ENCODE peak calls at places on chromosome 16, in seven cellular contexts. Y, E, K, C, T, I and V are unnamed samples.
A peak's percentile ranks its signal among the peaks of the same experiment; 100 is the strongest.

GRCh38 chr16:54693864-54694263 is 236.8 kb upstream of the IRX5 start:
- DNase-seq in T (no peak), Y (no peak), E (no peak), K (no peak), I (no peak), C (no peak), V (no peak)

GRCh38 chr16:9123871-9124270 is 32.4 kb downstream of the HAPSTR1 start:
- DNase-seq in E (no peak), T (peak; percentile 82), C (peak; percentile 54), K (no peak), I (no peak), Y (no peak), V (no peak)

GRCh38 chr16:12573730-12574383 is 229.8 kb downstream of the CPPED1 start:
- DNase-seq in T (peak; percentile 61), Y (peak; percentile 70), K (peak; percentile 82), C (peak; percentile 52), I (peak; percentile 79), E (peak; percentile 84), V (peak; percentile 66)

GRCh38 chr16:337975-338575 is 14.4 kb downstream of the AXIN1 start:
- DNase-seq in I (no peak), K (no peak), E (no peak), C (no peak), Y (peak; percentile 1), T (no peak), V (no peak)

GRCh38 chr16:55324491-55325447 is 766 bp downstream of the IRX6 start:
- DNase-seq in Y (peak; percentile 56), E (no peak), I (peak; percentile 49), T (no peak), K (peak; percentile 68), C (no peak), V (no peak)

GRCh38 chr16:76228546-76229146 is 48.6 kb upstream of the CNTNAP4 start:
- DNase-seq in Y (no peak), T (peak; percentile 7), E (no peak), I (no peak), C (no peak), K (no peak), V (no peak)

GRCh38 chr16:46928811-46929210 is 44.6 kb downstream of the GPT2 start:
- DNase-seq in E (no peak), I (no peak), K (no peak), C (no peak), T (no peak), Y (no peak), V (no peak)

GRCh38 chr16:51565149-51565548 is 414.1 kb upstream of the SALL1 start:
- DNase-seq in I (no peak), C (no peak), K (no peak), Y (no peak), T (no peak), E (no peak), V (no peak)

GRCh38 chr16:20851601-20852000 is 45.3 kb downstream of the REXO5 start:
- DNase-seq in C (peak; percentile 28), T (peak; percentile 81), Y (no peak), I (no peak), E (peak; percentile 75), K (no peak), V (no peak)

GRCh38 chr16:66337434-66338188 is 28.9 kb upstream of the CDH5 start:
- DNase-seq in Y (no peak), I (no peak), E (no peak), C (no peak), K (no peak), T (no peak), V (no peak)

GRCh38 chr16:66332599-66332998 is 33.9 kb upstream of the CDH5 start:
- DNase-seq in Y (no peak), I (no peak), C (no peak), K (no peak), T (no peak), E (no peak), V (no peak)

GRCh38 chr16:66334856-66335255 is 31.6 kb upstream of the CDH5 start:
- DNase-seq in C (no peak), T (no peak), K (no peak), E (no peak), I (no peak), Y (no peak), V (no peak)

GRCh38 chr16:66335704-66336329 is 30.7 kb upstream of the CDH5 start:
- DNase-seq in I (no peak), Y (no peak), E (peak; percentile 44), C (no peak), T (no peak), K (no peak), V (no peak)
- TF ChIP-seq EZH2phosphoT487 in I (no peak), Y (no peak), E (no peak), C (no peak), T (no peak), K (no peak), V (no peak)

DNA sequence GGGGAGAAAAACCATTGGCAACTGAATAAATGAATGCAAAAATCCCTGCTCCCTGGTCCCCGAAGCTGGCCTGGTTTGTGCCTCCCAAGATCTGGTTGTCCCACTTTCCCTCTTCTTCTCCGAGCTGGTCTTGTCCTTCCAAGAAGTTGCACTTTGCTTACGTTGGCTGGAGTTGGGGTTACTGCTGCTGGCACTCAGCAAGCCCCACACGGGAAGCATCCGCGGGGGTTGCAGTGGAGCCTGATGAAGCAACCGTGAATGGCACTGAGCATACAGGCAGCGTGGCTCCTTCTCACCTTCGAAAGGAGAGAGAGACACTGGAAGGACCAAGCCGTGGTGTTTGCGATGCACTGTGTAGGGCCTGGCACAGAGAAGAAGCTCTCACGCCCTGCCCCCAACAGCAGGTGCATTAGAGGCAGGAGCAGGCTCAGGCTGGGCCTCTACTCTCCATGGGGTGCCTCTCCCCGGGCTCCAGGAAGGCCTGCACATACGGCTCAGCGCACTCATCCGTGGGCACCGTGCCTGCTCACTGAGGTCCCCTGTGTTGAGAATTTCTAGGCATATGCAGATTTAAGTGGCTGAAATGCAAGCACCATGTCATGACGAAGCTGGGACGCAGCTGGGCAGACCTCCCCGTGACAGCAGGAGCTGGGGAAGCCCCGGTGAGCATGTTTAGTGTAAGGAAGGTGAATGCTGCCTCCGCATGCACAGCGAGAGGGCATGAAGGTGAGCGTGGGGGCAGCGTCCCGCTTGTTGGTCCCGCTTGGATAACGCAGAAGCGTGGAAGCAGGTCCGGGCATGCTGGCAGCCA is 12.1 kb downstream of the CA5A start:
- DNase-seq in Y (no peak), C (no peak), E (no peak), T (no peak), K (no peak), I (no peak), V (no peak)
- TF ChIP-seq EZH2phosphoT487 in Y (no peak), C (no peak), E (no peak), T (no peak), K (no peak), I (no peak), V (no peak)

GRCh38 chr16:16031401-16031800 is 82.0 kb downstream of the ABCC1 start:
- DNase-seq in Y (no peak), C (no peak), I (no peak), T (no peak), K (no peak), E (no peak), V (no peak)

GRCh38 chr16:16036359-16036792 is 87.0 kb downstream of the ABCC1 start:
- DNase-seq in C (no peak), E (no peak), K (no peak), I (no peak), T (no peak), Y (peak; percentile 31), V (no peak)

GRCh38 chr16:16032271-16032979 is 83.0 kb downstream of the ABCC1 start:
- DNase-seq in T (no peak), Y (no peak), K (no peak), E (no peak), I (no peak), C (no peak), V (no peak)

GRCh38 chr16:16030449-16030848 is 81.0 kb downstream of the ABCC1 start:
- DNase-seq in K (no peak), I (no peak), E (no peak), C (no peak), T (no peak), Y (no peak), V (no peak)

DNA sequence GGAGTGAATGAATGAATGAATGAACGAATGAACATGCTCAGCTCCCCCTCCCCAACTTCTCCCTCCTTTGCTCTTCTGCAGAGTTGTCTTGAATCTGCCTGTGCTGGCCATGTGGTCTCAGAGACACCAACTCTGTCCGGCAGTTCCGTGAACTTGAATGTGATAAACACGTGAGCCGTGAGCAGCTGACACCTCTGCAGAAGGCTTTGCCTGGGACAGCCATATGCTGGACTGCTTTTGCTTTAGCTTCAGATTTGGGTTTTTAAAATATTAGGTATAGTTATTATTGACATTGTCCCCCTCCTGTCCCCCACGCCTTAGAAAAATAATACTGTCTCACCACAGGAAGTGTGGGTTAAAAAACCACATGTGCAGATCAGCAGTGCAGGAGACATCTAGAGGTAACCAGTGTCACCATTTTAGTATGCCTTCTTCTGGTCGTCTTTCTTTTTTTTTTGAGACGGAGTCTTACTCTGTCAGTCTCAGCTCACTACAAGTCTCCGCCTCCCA is 83.8 kb downstream of the ABCC1 start:
- DNase-seq in T (no peak), K (no peak), I (no peak), E (no peak), C (no peak), Y (no peak), V (peak; percentile 34)
- TF ChIP-seq EZH2phosphoT487 in T (no peak), K (no peak), I (no peak), E (no peak), C (no peak), Y (no peak), V (no peak)

DNA sequence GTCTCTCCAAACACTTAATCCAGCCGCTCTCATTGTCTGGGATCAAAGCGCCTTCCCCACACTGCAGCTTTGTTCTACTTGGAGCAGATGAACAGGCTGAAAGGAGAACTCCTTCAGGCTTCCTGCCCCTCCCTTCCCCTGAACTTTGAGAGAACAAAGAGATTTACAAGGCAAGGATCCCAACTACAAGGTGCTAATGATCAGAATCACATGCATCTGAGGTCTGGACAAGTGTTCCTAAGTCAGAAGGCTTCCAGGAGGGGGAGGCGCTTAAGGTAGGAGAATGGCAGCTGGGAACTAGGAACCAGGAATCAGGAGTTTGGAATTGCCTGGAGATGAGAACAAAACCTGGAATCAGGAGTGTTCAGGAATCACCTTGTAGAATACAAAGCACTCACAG is 606.3 kb upstream of the CDH11 start:
- DNase-seq in E (peak; percentile 6), T (no peak), Y (peak; percentile 90), C (no peak), I (peak; percentile 51), K (no peak), V (no peak)
- TF ChIP-seq EZH2phosphoT487 in E (no peak), T (no peak), Y (no peak), C (no peak), I (no peak), K (no peak), V (no peak)

GRCh38 chr16:29107299-29107698 is 122.4 kb downstream of the LAT start:
- DNase-seq in I (peak; percentile 68), C (no peak), T (peak; percentile 20), K (no peak), Y (peak; percentile 40), E (peak; percentile 39), V (no peak)
- TF ChIP-seq EZH2phosphoT487 in I (no peak), C (no peak), T (no peak), K (no peak), Y (no peak), E (no peak), V (no peak)

DNA sequence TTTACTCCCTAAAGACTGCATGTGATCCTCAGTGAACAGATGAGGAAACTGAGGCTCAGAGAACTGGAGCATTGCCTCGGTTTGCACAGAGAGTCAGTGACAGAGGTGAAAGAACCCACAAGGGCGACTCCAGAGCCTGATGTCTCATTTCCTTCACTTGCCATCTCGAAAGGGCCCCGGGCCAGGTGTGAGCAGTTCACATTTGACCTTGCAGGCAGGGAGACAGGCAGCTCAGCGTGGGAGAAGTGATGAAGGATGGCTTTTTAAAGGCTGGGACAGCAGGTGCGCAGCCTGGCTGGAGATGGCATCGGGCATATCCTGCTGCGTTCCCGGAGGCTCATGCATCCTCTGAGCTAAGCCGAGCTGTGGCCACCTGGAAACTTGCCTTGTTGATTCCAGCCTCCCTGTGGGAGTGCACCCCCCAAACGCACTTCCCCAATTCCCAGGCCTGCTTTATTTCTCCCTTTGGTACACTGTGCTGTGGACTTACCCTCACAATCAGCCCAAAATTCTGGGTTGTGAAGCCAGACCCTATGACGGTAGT is 753.1 kb upstream of the EEF2KMT start:
- DNase-seq in K (no peak), T (no peak), E (no peak), C (no peak), Y (no peak), I (no peak), V (no peak)
- TF ChIP-seq EZH2phosphoT487 in K (no peak), T (no peak), E (no peak), C (no peak), Y (no peak), I (no peak), V (no peak)